ENCODE peak calls at places on chromosomes 12 and 14, in eight cellular contexts. E is ovary, D is astrocyte of the spinal cord, A is BJ, R is fibroblast of the aortic adventitia, N is heart right ventricle, L is tibial nerve, J is choroid plexus epithelial cell. Z is an unnamed sample.

GRCh38 chr12:106886921-106887320 is 68.8 kb upstream of the TMEM263 start:
- DNase-seq in N (no peak), E (no peak), D (no peak), J (no peak), R (no peak), L (no peak), A (no peak), Z (no peak)

GRCh38 chr14:76294876-76295275 is 81.1 kb upstream of the ESRRB start:
- DNase-seq in E (no peak), J (no peak), D (no peak), R (no peak), N (no peak), A (no peak), L (no peak), Z (no peak)

GRCh38 chr14:98234208-98234607 is 1037.8 kb downstream of the BCL11B start:
- DNase-seq in J (no peak), N (no peak), E (no peak), D (peak; percentile 54), R (no peak), A (no peak), L (no peak), Z (peak; percentile 89)

GRCh38 chr14:32565256-32565655 is 236.2 kb downstream of the AKAP6 start:
- DNase-seq in N (no peak), L (no peak), D (peak; percentile 3), E (no peak), A (no peak), J (no peak), R (peak; percentile 2), Z (no peak)

GRCh38 chr14:55274760-55275159 is 3.5 kb downstream of the FBXO34 start:
- DNase-seq in J (peak; percentile 70), A (no peak), L (no peak), R (peak; percentile 82), E (no peak), D (peak; percentile 17), N (no peak), Z (peak; percentile 29)

GRCh38 chr12:88360349-88360748 is 218.2 kb downstream of the TMTC3 start:
- DNase-seq in J (no peak), L (no peak), D (no peak), R (no peak), N (no peak), A (no peak), E (no peak), Z (no peak)

GRCh38 chr12:20436367-20436766 is 68.0 kb downstream of the PDE3A start:
- DNase-seq in N (no peak), E (no peak), L (no peak), D (no peak), A (no peak), R (peak; percentile 30), J (peak; percentile 46), Z (no peak)

GRCh38 chr14:98503086-98503815 is 768.7 kb downstream of the BCL11B start:
- DNase-seq in J (no peak), N (no peak), E (no peak), A (no peak), D (no peak), L (no peak), R (no peak), Z (peak; percentile 66)

GRCh38 chr14:94864421-94865195 is 94.7 kb upstream of the GSC start:
- DNase-seq in L (no peak), R (no peak), N (no peak), D (no peak), J (no peak), A (no peak), E (no peak), Z (no peak)

GRCh38 chr12:3753549-3754284 is 808 bp upstream of the CRACR2A start:
- DNase-seq in J (peak; percentile 49), E (peak; percentile 48), L (no peak), N (no peak), A (no peak), D (no peak), R (peak; percentile 59), Z (no peak)

GRCh38 chr14:33791971-33792370 is 158.9 kb downstream of the EGLN3 start:
- DNase-seq in E (no peak), D (no peak), L (no peak), N (no peak), J (no peak), A (no peak), R (no peak), Z (no peak)

GRCh38 chr12:75834591-75834990 is 197.0 kb downstream of the PHLDA1 start:
- DNase-seq in E (no peak), D (no peak), J (no peak), L (no peak), R (no peak), A (no peak), N (no peak), Z (peak; percentile 70)

GRCh38 chr12:10169094-10169493 is 2.8 kb downstream of the OLR1 start:
- DNase-seq in L (no peak), N (no peak), D (no peak), E (no peak), R (no peak), A (no peak), J (peak; percentile 62), Z (no peak)

GRCh38 chr14:69610859-69611263 is 535 bp upstream of the SUSD6 start:
- DNase-seq in A (no peak), R (no peak), E (peak; percentile 27), D (no peak), J (peak; percentile 52), N (no peak), L (no peak), Z (no peak)

GRCh38 chr14:97218713-97219355 is 421.7 kb downstream of the VRK1 start:
- DNase-seq in R (no peak), L (no peak), N (peak; percentile 7), E (no peak), J (no peak), A (no peak), D (peak; percentile 1), Z (peak; percentile 4)

GRCh38 chr12:4505381-4505986 is 33.2 kb upstream of the RAD51AP1 start:
- DNase-seq in J (peak; percentile 53), L (no peak), E (no peak), R (peak; percentile 26), A (peak; percentile 12), D (peak; percentile 73), N (no peak), Z (no peak)

GRCh38 chr14:105853907-105854599 is 327.7 kb downstream of the TMEM121 start:
- DNase-seq in E (no peak), L (no peak), R (no peak), J (no peak), A (no peak), D (no peak), N (no peak), Z (no peak)

GRCh38 chr12:101490286-101490920 is 15.3 kb downstream of the SPIC start:
- DNase-seq in E (no peak), L (no peak), A (no peak), D (no peak), J (peak; percentile 80), R (no peak), N (no peak), Z (peak; percentile 46)

GRCh38 chr12:72074956-72075355 is 136.3 kb downstream of the TPH2 start:
- DNase-seq in L (no peak), J (no peak), R (no peak), N (no peak), A (no peak), D (no peak), E (no peak), Z (no peak)

GRCh38 chr12:54987611-54988231 is 3.2 kb upstream of the TESPA1 start:
- DNase-seq in D (no peak), R (no peak), J (no peak), A (no peak), E (no peak), L (no peak), N (no peak), Z (no peak)
- H3K4me3 ChIP-seq in D (no peak overlapping the region), R (no peak overlapping the region), J (no peak overlapping the region), A (no peak overlapping the region), E (no peak overlapping the region), L (no peak overlapping the region), N (no peak overlapping the region), Z (no peak overlapping the region)

DNA sequence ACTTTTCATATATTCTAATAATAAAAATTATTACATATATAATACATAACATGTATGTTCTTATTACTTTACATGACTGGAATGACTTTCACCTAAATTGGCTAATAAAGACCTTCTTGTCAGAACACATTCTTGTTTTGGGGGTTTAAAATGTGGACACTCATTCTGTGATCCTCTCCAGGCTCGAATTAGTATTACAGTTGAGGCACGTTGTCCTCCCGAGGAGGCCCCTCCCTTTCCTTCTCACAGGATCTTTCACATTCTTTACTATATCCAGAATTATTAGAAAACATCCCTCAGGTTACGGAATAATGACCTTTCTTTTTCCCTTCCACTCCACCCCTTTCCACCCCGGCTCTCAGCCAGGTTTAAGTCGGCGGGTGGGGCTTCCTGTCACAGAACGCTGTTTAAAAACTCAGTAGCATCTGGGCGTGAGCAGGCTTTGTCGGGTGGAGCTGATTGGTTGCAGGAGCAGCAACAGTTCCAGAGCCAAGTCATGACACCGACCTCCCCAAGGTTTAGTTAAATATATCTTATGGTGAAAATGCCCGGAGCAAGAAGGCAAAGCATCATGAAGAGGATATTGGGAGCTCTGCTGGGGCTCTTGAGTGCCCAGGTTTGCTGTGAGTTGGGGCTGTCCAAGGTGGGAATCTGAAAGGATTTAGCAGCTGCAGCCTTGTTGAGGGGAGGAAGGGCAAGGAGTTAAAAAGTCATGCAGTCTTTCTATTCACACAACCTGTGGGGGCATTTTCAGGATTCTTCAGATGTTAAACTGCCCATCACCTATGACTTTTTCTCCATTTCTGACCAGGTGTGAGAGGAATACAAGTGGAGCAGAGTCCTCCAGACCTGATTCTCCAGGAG is 396.7 kb upstream of the OR4E1 start:
- DNase-seq in L (no peak), D (no peak), N (peak; percentile 34), R (no peak), A (no peak), J (peak; percentile 11), E (no peak), Z (peak; percentile 8)
- TF ChIP-seq CTCF in L (no peak), D (no peak), N (no peak), R (no peak), A (no peak), J (no peak), E (no peak), Z (no peak)

DNA sequence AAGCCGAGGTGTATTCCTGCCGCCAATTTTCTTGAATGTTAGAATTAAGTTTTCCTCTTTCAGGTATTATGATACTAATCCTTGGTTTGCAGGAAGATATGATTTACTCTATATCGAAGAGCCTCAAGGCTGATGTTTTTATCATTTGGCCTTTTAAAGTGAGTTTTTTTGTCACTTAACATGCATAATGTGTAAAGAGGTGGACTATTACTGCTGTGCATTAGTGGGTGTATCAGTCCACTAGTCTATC is 11.1 kb upstream of the TMPO start:
- DNase-seq in J (no peak), L (no peak), A (no peak), E (no peak), N (no peak), R (no peak), D (no peak), Z (no peak)
- H3K4me3 ChIP-seq in J (peak overlapping the region; percentile 88), L (peak overlapping the region; percentile 71), A (peak overlapping the region; percentile 85), E (peak overlapping the region; percentile 49), N (peak overlapping the region; percentile 51), R (peak overlapping the region; percentile 94), D (peak overlapping the region; percentile 82), Z (peak overlapping the region; percentile 67)

DNA sequence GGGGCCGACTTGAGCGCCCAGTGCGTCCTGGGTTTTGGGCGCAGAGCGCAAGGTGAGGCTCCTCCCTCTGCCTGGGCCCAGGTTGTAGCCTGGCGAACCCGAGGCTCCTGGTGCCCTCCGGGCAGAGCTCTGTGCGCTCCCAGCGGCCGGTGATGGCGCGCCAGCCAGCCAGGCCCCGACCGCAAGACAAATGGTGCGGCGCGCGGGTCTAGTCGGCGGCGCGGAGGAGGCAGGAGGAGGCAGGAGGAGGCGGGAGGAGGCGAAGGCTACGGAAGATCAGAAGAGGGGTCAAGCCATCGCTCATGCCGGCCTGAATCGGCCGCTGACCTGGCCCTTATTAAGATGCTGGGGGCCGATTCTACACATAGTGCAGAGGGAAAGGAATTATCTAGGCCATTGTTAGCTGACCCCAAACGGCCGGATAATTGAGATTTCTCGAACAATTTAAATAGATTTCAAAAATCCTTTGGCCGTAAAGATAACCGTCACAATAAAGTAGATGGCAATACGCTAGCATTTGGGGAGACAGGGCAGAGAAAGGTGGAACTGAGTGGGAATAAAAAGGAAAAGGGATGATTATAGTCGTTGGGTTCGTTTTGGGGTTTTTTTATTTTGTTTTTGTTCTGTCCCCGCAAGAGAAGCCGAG is 2.8 kb downstream of the TBX5 start:
- DNase-seq in J (no peak), R (no peak), N (peak; percentile 60), D (no peak), A (no peak), E (no peak), L (no peak), Z (no peak)
- TF ChIP-seq CTCF in J (no peak), R (no peak), N (peak; percentile 33), D (peak; percentile 17), A (peak; percentile 52), E (no peak), L (no peak), Z (no peak)